ENCODE peak calls at places on chromosomes 4 and X, in eight cellular contexts. E, G, I, O, D, P, W and Q are unnamed samples.

GRCh38 chr4:140260227-140260626 is 106.2 kb upstream of the MAML3 start:
- DNase-seq in O (peak; percentile 54), W (no peak), I (peak; percentile 88), G (no peak), D (no peak), P (no peak), E (no peak), Q (peak; percentile 66)

GRCh38 chrX:120517936-120518335 is 42.8 kb downstream of the CUL4B start:
- DNase-seq in O (no peak), G (no peak), W (no peak), D (no peak), E (no peak), I (peak; percentile 82), P (no peak), Q (peak; percentile 70)

GRCh38 chr4:150518559-150518958 is 63.4 kb upstream of the MAB21L2 start:
- DNase-seq in O (peak; percentile 39), E (no peak), D (no peak), W (no peak), G (no peak), I (peak; percentile 18), P (no peak), Q (peak; percentile 63)

GRCh38 chr4:124265701-124266100 is 446.8 kb downstream of the ANKRD50 start:
- DNase-seq in W (no peak), O (no peak), G (no peak), P (no peak), I (no peak), D (no peak), E (no peak), Q (no peak)

GRCh38 chr4:119659576-119659975 is 31.0 kb upstream of the PDE5A start:
- DNase-seq in P (no peak), I (peak; percentile 52), D (no peak), W (no peak), G (no peak), O (no peak), E (no peak), Q (no peak)

GRCh38 chr4:140893939-140894338 is 137.8 kb upstream of the TBC1D9 start:
- DNase-seq in D (no peak), E (no peak), G (no peak), W (no peak), I (peak; percentile 20), O (no peak), P (no peak), Q (no peak)

GRCh38 chr4:125352521-125352920 is 37.8 kb downstream of the FAT4 start:
- DNase-seq in I (no peak), E (no peak), G (no peak), O (no peak), P (no peak), W (no peak), D (no peak), Q (no peak)

GRCh38 chr4:120466429-120466828 is 399.8 kb upstream of the MAD2L1 start:
- DNase-seq in O (no peak), E (no peak), I (no peak), D (no peak), W (no peak), P (no peak), G (no peak), Q (no peak)

GRCh38 chr4:140811429-140811828 is 55.2 kb upstream of the TBC1D9 start:
- DNase-seq in I (no peak), E (no peak), P (no peak), W (no peak), G (no peak), O (no peak), D (no peak), Q (no peak)

GRCh38 chr4:128906581-128906980 is 97.1 kb downstream of the JADE1 start:
- DNase-seq in D (no peak), P (no peak), G (no peak), O (no peak), W (no peak), E (no peak), I (no peak), Q (no peak)

GRCh38 chr4:159298502-159298901 is 195.6 kb downstream of the RAPGEF2 start:
- DNase-seq in E (no peak), G (no peak), P (no peak), W (no peak), I (peak; percentile 65), O (no peak), D (no peak), Q (peak; percentile 46)

GRCh38 chr4:25800253-25800652 is 62.5 kb downstream of the SEL1L3 start:
- DNase-seq in I (no peak), P (no peak), W (no peak), D (no peak), O (no peak), G (no peak), E (no peak), Q (no peak)

GRCh38 chrX:21408324-21408723 is 34.1 kb downstream of the CNKSR2 start:
- DNase-seq in I (no peak), D (no peak), G (no peak), P (no peak), W (no peak), E (no peak), O (no peak), Q (no peak)

GRCh38 chr4:146932111-146932510 is 13.6 kb downstream of the TTC29 start:
- DNase-seq in D (no peak), G (no peak), P (no peak), E (no peak), W (no peak), O (no peak), I (peak; percentile 22), Q (no peak)

GRCh38 chrX:110733166-110733565 is 62.5 kb downstream of the CHRDL1 start:
- DNase-seq in O (no peak), W (no peak), E (no peak), I (peak; percentile 88), P (no peak), G (no peak), D (no peak), Q (no peak)

GRCh38 chrX:133362538-133362937 is 52.8 kb downstream of the GPC4 start:
- DNase-seq in W (no peak), G (no peak), E (no peak), D (no peak), O (no peak), P (no peak), I (no peak), Q (no peak)

GRCh38 chrX:115021121-115021520 is 3.7 kb upstream of the IL13RA2 start:
- DNase-seq in W (no peak), I (no peak), O (no peak), D (no peak), E (no peak), P (no peak), G (no peak), Q (no peak)